ENCODE peak calls at places on chromosomes 12 and 14, in four cellular contexts. O, P, M and U are unnamed samples.
A peak's percentile ranks its signal among the peaks of the same experiment; 100 is the strongest.

GRCh38 chr12:124673881-124674617 is 106.6 kb upstream of the NCOR2 start:
- DNase-seq in P (no peak), O (no peak), M (no peak), U (no peak)

GRCh38 chr12:117563007-117563406 is 201.6 kb upstream of the NOS1 start:
- DNase-seq in P (no peak), O (no peak), M (no peak), U (no peak)

GRCh38 chr14:90924618-90925345 is 108.6 kb upstream of the TTC7B start:
- DNase-seq in P (no peak), M (no peak), O (no peak), U (no peak)

GRCh38 chr12:52360106-52360662 is 7.1 kb downstream of the KRT85 start:
- DNase-seq in P (no peak), M (no peak), O (no peak), U (no peak)

GRCh38 chr12:59357811-59358210 is 238.0 kb upstream of the SLC16A7 start:
- DNase-seq in P (no peak), M (no peak), O (peak; percentile 20), U (no peak)

GRCh38 chr14:91872011-91872476 is 4.7 kb upstream of the TC2N start:
- DNase-seq in P (peak; percentile 8), M (no peak), O (no peak), U (no peak)

GRCh38 chr12:80593766-80594165 is 113.7 kb upstream of the MYF6 start:
- DNase-seq in P (no peak), O (no peak), M (no peak), U (no peak)

GRCh38 chr12:125143491-125143890 is 78.3 kb downstream of the AACS start:
- DNase-seq in P (no peak), O (no peak), M (no peak), U (no peak)

GRCh38 chr12:8532045-8532444 is 8.7 kb downstream of the CLEC4E start:
- DNase-seq in M (no peak), O (no peak), P (no peak), U (no peak)

GRCh38 chr12:116384629-116385485 is 107.4 kb upstream of the MED13L start:
- DNase-seq in O (peak; percentile 53), M (peak; percentile 62), P (no peak), U (no peak)

GRCh38 chr12:27919671-27920235 is 52.8 kb downstream of the PTHLH start:
- DNase-seq in M (no peak), O (no peak), P (no peak), U (no peak)

GRCh38 chr14:103803661-103804060 is 43.7 kb downstream of the PPP1R13B start:
- DNase-seq in M (no peak), O (no peak), P (no peak), U (no peak)

GRCh38 chr12:98440165-98440581 is 75.2 kb upstream of the TMPO start:
- DNase-seq in P (no peak), O (no peak), M (peak; percentile 90), U (no peak)

GRCh38 chr12:38890102-38890501 is 15.3 kb downstream of the CPNE8 start:
- DNase-seq in M (no peak), O (no peak), P (no peak), U (peak; percentile 37)

GRCh38 chr14:98858158-98858557 is 413.8 kb downstream of the BCL11B start:
- DNase-seq in M (no peak), O (no peak), P (no peak), U (no peak)

GRCh38 chr14:59919582-59920377 is at the start of gene LRRC9:
- DNase-seq in P (peak; percentile 93), M (no peak), O (peak; percentile 96), U (peak; percentile 80)

GRCh38 chr12:52247622-52248540 is 14.8 kb downstream of the KRT7 start:
- DNase-seq in P (no peak), M (no peak), O (no peak), U (no peak)

GRCh38 chr12:10673660-10674384 is at the start of gene STYK1:
- DNase-seq in M (peak; percentile 73), O (peak; percentile 88), P (peak; percentile 20), U (peak; percentile 78)

GRCh38 chr12:91419809-91420208 is 237.2 kb upstream of the DCN start:
- DNase-seq in P (no peak), O (no peak), M (no peak), U (no peak)

GRCh38 chr12:68240975-68241374 is 12.4 kb downstream of the IL22 start:
- DNase-seq in M (peak; percentile 21), O (no peak), P (no peak), U (no peak)

GRCh38 chr14:71333705-71334104 is 426.4 kb downstream of the PCNX1 start:
- DNase-seq in O (no peak), P (no peak), M (no peak), U (no peak)

GRCh38 chr12:52231305-52232232 is 1.5 kb upstream of the KRT7 start:
- DNase-seq in O (no peak), P (no peak), M (no peak), U (no peak)

GRCh38 chr14:61620130-61620946 is 75.0 kb upstream of the HIF1A start:
- DNase-seq in O (no peak), M (no peak), P (peak; percentile 32), U (no peak)

GRCh38 chr12:6825398-6826124 is 2.6 kb upstream of the P3H3 start:
- DNase-seq in M (peak; percentile 84), O (peak; percentile 95), P (peak; percentile 67), U (peak; percentile 85)

GRCh38 chr14:84482256-84483071 is 1047.5 kb upstream of the FLRT2 start:
- DNase-seq in P (no peak), M (no peak), O (no peak), U (no peak)

GRCh38 chr12:132451172-132451835 is 38.6 kb upstream of the FBRSL1 start:
- DNase-seq in O (no peak), P (no peak), M (no peak), U (no peak)

GRCh38 chr14:35480119-35480769 is 53.7 kb upstream of the INSM2 start:
- DNase-seq in P (no peak), M (no peak), O (no peak), U (no peak)

GRCh38 chr12:48021485-48022179 is 17.4 kb upstream of the COL2A1 start:
- DNase-seq in M (no peak), O (peak; percentile 81), P (no peak), U (peak; percentile 81)

GRCh38 chr12:646303-647038 is 16.8 kb downstream of the NINJ2 start:
- DNase-seq in M (peak; percentile 43), P (peak; percentile 95), O (no peak), U (no peak)

GRCh38 chr12:84201976-84202375 is 710.6 kb downstream of the SLC6A15 start:
- DNase-seq in P (no peak), M (no peak), O (no peak), U (no peak)

GRCh38 chr12:34397591-34398365 is 375.5 kb downstream of the ALG10 start:
- DNase-seq in M (no peak), O (no peak), P (no peak), U (no peak)

GRCh38 chr14:103847439-103847953 is at the start of gene PPP1R13B:
- DNase-seq in P (peak; percentile 78), O (peak; percentile 95), M (peak; percentile 88), U (peak; percentile 98)

DNA sequence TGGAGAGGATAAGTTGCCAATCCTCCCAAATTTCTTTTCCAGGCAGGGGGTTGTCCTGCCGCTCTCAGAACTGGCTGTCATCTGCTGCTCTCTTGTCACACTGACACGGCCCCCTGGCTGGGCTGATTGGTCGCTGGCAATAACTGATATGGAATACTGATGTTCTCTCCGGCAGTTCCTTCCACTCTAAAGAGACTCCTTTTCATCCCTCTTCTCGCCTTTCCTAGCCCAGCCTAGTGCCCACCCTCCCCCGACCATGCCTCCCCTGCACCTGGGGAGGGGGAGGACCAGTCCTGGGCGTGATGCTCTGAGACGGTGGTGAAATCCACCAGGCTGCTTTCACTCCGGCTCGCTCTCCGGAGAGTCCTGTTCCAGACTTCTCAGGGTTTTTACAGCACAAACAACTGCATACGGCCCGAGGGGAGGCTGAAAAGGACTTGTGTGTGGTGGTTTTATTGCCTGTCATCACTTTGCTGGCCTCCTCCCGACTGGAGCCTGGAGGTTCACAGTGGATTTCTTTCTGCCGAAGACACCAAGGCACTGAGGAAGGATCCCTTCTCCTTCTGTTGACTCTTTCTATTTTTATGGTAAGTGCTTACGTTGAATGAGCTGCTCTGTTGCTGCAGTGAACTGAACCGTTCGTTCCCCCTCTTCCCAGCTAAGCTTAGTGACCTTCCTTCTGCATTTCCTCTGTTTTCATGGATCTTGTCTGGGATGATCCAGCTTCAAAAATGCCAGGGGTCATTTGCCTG is at the start of gene ANO4:
- DNase-seq in O (peak; percentile 22), P (no peak), M (no peak), U (peak; percentile 15)
- TF ChIP-seq ELF4 in O (no peak), P (no peak), M (no peak), U (no peak)

DNA sequence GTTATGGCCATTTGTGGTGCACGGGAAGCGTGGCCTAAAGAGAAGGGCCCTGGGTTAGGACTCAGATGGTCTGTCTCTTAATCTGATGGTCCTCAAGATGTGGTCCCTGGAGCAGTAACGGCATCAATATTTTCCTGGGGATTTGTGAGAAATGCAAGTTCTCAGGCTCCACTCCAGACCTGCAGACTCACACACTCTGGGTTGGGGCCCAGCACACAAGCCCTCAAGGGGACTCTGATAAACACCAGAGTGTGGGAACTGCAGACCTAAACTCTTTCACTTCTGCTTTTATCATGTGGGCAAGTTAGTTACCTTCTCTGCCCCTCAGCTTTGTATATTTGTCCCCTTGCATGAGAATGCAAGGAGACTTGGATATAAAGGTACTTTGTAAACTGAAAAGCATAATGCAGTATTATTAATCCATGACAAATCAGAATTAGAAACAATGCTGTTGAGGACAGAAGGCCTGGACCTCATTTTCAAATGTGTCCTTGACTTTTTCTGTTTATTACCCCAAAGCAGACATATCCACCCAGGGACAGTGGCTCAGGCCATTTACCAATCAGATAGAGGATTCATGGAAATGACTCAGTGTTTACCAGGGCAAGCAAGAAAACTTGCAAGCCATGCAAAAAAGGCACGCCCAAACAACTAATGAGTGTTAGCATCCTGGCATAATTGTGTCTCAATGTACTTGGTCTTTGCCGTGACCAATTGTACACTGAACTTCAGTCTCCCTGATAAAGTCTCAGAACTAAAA is 157.0 kb downstream of the ASCL1 start:
- DNase-seq in P (no peak), O (no peak), M (no peak), U (no peak)
- TF ChIP-seq ELF4 in P (no peak), O (no peak), M (no peak), U (no peak)

DNA sequence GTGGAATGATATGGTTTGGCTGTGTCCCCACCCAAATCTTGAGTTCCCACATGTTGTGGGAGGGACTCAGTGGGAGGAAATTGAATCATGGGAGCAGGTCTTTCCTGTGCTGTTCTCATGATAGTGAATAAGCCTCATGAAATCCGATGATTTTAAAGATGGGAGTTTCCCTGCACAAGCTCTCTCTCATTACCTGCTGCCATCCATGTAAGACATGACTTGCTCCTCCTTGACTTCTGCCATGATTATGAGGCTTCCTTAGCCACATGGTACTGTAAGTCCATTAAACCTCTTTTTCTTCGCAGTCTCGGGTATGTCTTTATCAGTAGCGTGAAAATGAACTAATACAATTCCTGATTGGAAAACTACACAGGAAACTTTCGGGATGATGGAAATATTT is 100.5 kb downstream of the TSHR start:
- DNase-seq in M (no peak), O (no peak), P (no peak), U (no peak)
- TF ChIP-seq ELF4 in M (no peak), O (no peak), P (no peak), U (no peak)

DNA sequence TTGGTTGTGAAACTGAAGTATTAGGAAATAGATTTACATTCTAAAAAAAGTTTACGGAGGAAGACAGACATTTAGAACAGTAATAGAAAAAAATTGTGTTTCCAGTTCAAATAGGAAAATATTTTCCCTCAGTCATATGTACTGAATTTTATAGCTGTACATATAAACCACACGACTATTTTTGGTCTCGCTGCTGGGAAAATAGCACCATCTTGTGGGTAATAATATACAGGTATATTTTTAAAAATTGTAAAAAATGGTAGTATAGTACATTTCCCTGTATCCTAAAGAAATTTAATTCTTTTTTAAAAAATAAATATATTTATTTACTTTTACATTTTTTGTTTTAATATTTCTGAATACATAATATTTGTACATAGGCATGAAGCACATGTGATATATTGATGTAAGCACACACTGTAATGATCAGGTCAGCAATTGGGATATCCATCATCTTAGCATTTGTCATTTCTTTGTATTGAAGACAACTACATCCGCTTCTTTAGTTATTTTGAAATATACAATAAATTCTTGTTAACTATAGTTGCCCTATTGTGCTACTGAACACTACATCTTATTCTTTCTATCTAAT is 168.6 kb downstream of the ALX1 start:
- DNase-seq in O (no peak), P (no peak), M (no peak), U (no peak)
- TF ChIP-seq ELF4 in O (no peak), P (no peak), M (no peak), U (no peak)